ENCODE peak calls at places on chromosomes 3 and 15, in six cellular contexts. T is CD4-positive, CD25-positive, alpha-beta regulatory T cell; E is activated T-helper 17 cell treated with anti-CD3 and anti-CD28 coated beads, Interleukin-2, amount 50 U/mL, for 72 hours; V is mucosa of descending colon; P is heart left ventricle; X is sciatic nerve. I is an unnamed sample.

GRCh38 chr3:113157408-113157980 is 53.9 kb upstream of the BOC start:
- ATAC-seq in V (no peak), X (peak; percentile 95), P (no peak), T (no peak), E (no peak), I (no peak)

GRCh38 chr3:46619845-46620778 is 7.8 kb downstream of the FAM240A start:
- ATAC-seq in E (no peak), X (no peak), P (no peak), T (no peak), V (no peak), I (no peak)

GRCh38 chr3:62688050-62688449 is 187.2 kb downstream of the CADPS start:
- ATAC-seq in E (no peak), V (no peak), X (no peak), T (no peak), P (peak; percentile 31), I (no peak)

GRCh38 chr3:17207979-17208378 is 323.2 kb downstream of the PLCL2 start:
- ATAC-seq in X (no peak), E (no peak), T (no peak), V (no peak), P (no peak), I (no peak)

GRCh38 chr3:193963808-193964516 is 172.0 kb upstream of the HES1 start:
- ATAC-seq in P (peak; percentile 66), E (peak; percentile 94), X (no peak), V (no peak), T (no peak), I (peak; percentile 60)

GRCh38 chr15:57403007-57403406 is 26.7 kb downstream of the CGNL1 start:
- ATAC-seq in V (no peak), E (no peak), P (peak; percentile 45), X (peak; percentile 69), T (no peak), I (no peak)

GRCh38 chr3:189863031-189863430 is 231.8 kb downstream of the TP63 start:
- ATAC-seq in T (no peak), P (peak; percentile 91), X (peak; percentile 28), E (no peak), V (peak; percentile 23), I (peak; percentile 22)

GRCh38 chr15:66753687-66754377 is 51.8 kb downstream of the SMAD6 start:
- ATAC-seq in P (no peak), T (no peak), X (no peak), E (no peak), V (no peak), I (no peak)

GRCh38 chr3:188253800-188254452 is 100.0 kb downstream of the LPP start:
- ATAC-seq in T (no peak), V (peak; percentile 46), X (no peak), P (no peak), E (peak; percentile 55), I (no peak)

GRCh38 chr15:31175484-31175883 is 74.0 kb upstream of the TRPM1 start:
- ATAC-seq in X (no peak), T (no peak), E (no peak), P (no peak), V (no peak), I (no peak)

GRCh38 chr15:66178531-66178910 is 75.0 kb downstream of the MEGF11 start:
- ATAC-seq in P (no peak), E (no peak), X (no peak), V (no peak), T (no peak), I (no peak)